ENCODE peak calls at places on chromosome 5, in five cellular contexts. E, J, Y, B and L are unnamed samples. For H3K36me3, the result is how much of the 10 kb centered on the place peaks cover.

GRCh38 chr5:176762489-176762888 is 47.9 kb upstream of the UNC5A start:
- DNase-seq in E (no peak), Y (no peak), J (no peak), B (no peak), L (no peak)

GRCh38 chr5:173397531-173397930 is 69.3 kb upstream of the STC2 start:
- DNase-seq in E (no peak), J (no peak), Y (no peak), B (no peak), L (no peak)

GRCh38 chr5:125137535-125137934 is 391.1 kb upstream of the ZNF608 start:
- DNase-seq in J (no peak), Y (no peak), B (no peak), E (peak), L (no peak)

GRCh38 chr5:124355928-124356327 is 390.5 kb downstream of the ZNF608 start:
- DNase-seq in E (no peak), J (no peak), Y (no peak), B (no peak), L (no peak)

GRCh38 chr5:39494099-39494498 is 69.3 kb upstream of the DAB2 start:
- DNase-seq in B (no peak), J (no peak), E (no peak), Y (no peak), L (no peak)

GRCh38 chr5:1734271-1734907 is 65.2 kb downstream of the MRPL36 start:
- DNase-seq in E (no peak), J (no peak), B (peak), Y (no peak), L (no peak)

GRCh38 chr5:125162714-125163113 is 416.3 kb upstream of the ZNF608 start:
- DNase-seq in E (no peak), J (no peak), Y (no peak), B (no peak), L (no peak)

GRCh38 chr5:5373351-5374033 is 49.0 kb upstream of the ICE1 start:
- DNase-seq in B (no peak), Y (no peak), J (no peak), E (peak), L (no peak)

GRCh38 chr5:27830551-27830950 is 792.2 kb upstream of the CDH9 start:
- DNase-seq in E (peak), B (no peak), J (no peak), Y (no peak), L (no peak)

GRCh38 chr5:73823508-73823925 is 197.5 kb downstream of the ARHGEF28 start:
- DNase-seq in E (peak), B (no peak), Y (no peak), J (no peak), L (no peak)
- H3K4me3 ChIP-seq in E (no peak), B (no peak), Y (no peak), J (no peak), L (no peak)

GRCh38 chr5:132083065-132083678 is 9.6 kb downstream of the CSF2 start:
- DNase-seq in J (peak), Y (no peak), E (no peak), B (peak), L (no peak)

GRCh38 chr5:132087176-132087575 is 13.6 kb downstream of the CSF2 start:
- DNase-seq in B (no peak), J (no peak), Y (no peak), E (no peak), L (no peak)

GRCh38 chr5:132087661-132088060 is 14.1 kb downstream of the CSF2 start:
- DNase-seq in J (no peak), E (no peak), Y (no peak), B (peak), L (no peak)

GRCh38 chr5:132086277-132086794 is 12.7 kb downstream of the CSF2 start:
- DNase-seq in E (peak), Y (no peak), B (peak), J (peak), L (no peak)

GRCh38 chr5:132085686-132086085 is 12.1 kb downstream of the CSF2 start:
- DNase-seq in B (no peak), J (no peak), Y (no peak), E (no peak), L (no peak)
- H3K27ac ChIP-seq in B (no peak), J (no peak), Y (no peak), E (peak), L (no peak)

DNA sequence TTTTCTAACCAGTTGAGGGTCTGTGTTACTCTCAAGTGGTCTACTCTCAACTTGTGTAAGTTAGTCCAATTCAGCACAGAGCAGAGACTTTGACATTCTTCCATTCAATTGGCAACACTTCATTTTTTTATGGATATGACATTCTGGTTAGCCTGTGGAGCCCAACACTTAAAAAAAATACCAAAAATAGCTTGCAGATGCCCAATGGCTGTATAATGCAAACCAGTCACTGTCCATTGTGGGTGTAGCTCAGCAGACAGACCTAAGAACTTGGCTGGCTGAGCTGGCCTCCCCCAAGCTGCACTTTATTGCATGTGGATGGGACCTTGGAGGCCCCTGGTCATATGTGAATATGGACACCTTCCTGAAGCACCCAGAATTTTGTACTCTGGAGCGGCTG is 103.2 kb downstream of the DPYSL3 start:
- DNase-seq in B (no peak), E (no peak), J (no peak), Y (no peak), L (no peak)
- H3K36me3 ChIP-seq in B (under half), E (under half), J (under half), Y (half or more), L (under half)

GRCh38 chr5:25823330-25823873 is 1178.6 kb upstream of the CDH10 start:
- DNase-seq in Y (no peak), J (no peak), B (peak), E (no peak), L (no peak)
- H3K4me3 ChIP-seq in Y (no peak), J (no peak), B (no peak), E (no peak), L (no peak)

GRCh38 chr5:34731435-34732232 is 75.5 kb downstream of the RAI14 start:
- DNase-seq in B (no peak), E (no peak), J (no peak), Y (no peak), L (no peak)
- H3K27ac ChIP-seq in B (no peak), E (no peak), J (no peak), Y (no peak), L (peak)